ENCODE peak calls at places on chromosomes 3 and 15, in six cellular contexts. M is stomach, S is tibial nerve, R is spleen, Z is sigmoid colon, G is testis. W is an unnamed sample.

GRCh38 chr15:41825572-41826535 is 2.0 kb upstream of the JMJD7 start:
- DNase-seq in G (no peak), R (no peak), S (no peak), Z (no peak), M (no peak), W (no peak)

GRCh38 chr15:79090487-79091203 is at the start of gene RASGRF1:
- DNase-seq in R (no peak), Z (no peak), S (no peak), G (peak; percentile 21), M (no peak), W (no peak)

GRCh38 chr3:193040836-193041672 is 123.4 kb upstream of the MB21D2 start:
- DNase-seq in S (peak; percentile 5), Z (no peak), R (no peak), G (no peak), M (no peak), W (no peak)

GRCh38 chr15:70240082-70240481 is 142.4 kb upstream of the TLE3 start:
- DNase-seq in G (no peak), M (no peak), S (no peak), Z (peak; percentile 14), R (peak; percentile 73), W (no peak)

GRCh38 chr3:196422976-196423781 is 9.0 kb downstream of the UBXN7 start:
- DNase-seq in Z (peak; percentile 86), M (peak; percentile 74), S (no peak), G (peak; percentile 27), R (no peak), W (peak; percentile 23)

GRCh38 chr3:139561959-139562676 is 22.6 kb upstream of the RBP1 start:
- DNase-seq in S (peak; percentile 38), R (no peak), G (peak; percentile 58), Z (no peak), M (no peak), W (peak; percentile 27)

GRCh38 chr15:70932397-70932796 is 39.8 kb downstream of the LRRC49 start:
- DNase-seq in G (no peak), Z (no peak), R (no peak), M (no peak), S (no peak), W (no peak)

GRCh38 chr3:141294848-141295247 is 63.2 kb downstream of the PXYLP1 start:
- DNase-seq in R (no peak), G (no peak), S (no peak), Z (no peak), M (no peak), W (no peak)

GRCh38 chr3:121096968-121097367 is 189.0 kb downstream of the STXBP5L start:
- DNase-seq in M (no peak), G (no peak), R (no peak), S (no peak), Z (no peak), W (no peak)

DNA sequence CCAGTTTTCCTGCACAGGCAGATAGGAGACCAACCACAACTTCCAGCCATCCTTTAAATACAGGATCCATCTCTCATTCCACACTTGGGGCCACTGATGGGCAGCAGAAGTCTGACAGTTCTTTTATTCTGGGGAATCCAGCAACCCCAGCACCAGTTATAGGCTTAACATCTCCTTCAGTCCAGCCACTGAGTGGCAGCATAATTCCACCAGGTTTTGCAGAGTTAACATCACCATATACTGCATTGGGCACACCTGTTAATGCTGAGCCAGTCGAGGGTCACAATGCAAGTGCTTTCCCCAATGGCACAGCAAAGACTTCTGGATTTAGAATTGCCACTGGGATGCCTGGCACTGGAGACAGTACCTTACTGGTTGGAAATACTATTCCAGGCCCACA is 2.9 kb downstream of the NPAP1 start:
- DNase-seq in S (no peak), G (no peak), Z (no peak), M (no peak), R (no peak), W (no peak)
- TF ChIP-seq CTCF in S (no peak), G (no peak), Z (no peak), M (no peak), R (no peak), W (no peak)

GRCh38 chr3:179653106-179653776 is 401 bp downstream of the USP13 start:
- DNase-seq in G (peak; percentile 86), Z (peak; percentile 88), M (peak; percentile 60), S (peak; percentile 46), R (peak; percentile 92), W (peak; percentile 68)

GRCh38 chr3:179651687-179652466 is 963 bp upstream of the USP13 start:
- DNase-seq in Z (no peak), G (no peak), R (no peak), M (no peak), S (no peak), W (no peak)

GRCh38 chr3:179653777-179654117 is 907 bp downstream of the USP13 start:
- DNase-seq in S (no peak), Z (no peak), M (no peak), R (no peak), G (no peak), W (peak; percentile 7)

GRCh38 chr3:179655236-179655635 is 2.4 kb downstream of the USP13 start:
- DNase-seq in Z (no peak), M (no peak), S (no peak), G (no peak), R (no peak), W (no peak)

DNA sequence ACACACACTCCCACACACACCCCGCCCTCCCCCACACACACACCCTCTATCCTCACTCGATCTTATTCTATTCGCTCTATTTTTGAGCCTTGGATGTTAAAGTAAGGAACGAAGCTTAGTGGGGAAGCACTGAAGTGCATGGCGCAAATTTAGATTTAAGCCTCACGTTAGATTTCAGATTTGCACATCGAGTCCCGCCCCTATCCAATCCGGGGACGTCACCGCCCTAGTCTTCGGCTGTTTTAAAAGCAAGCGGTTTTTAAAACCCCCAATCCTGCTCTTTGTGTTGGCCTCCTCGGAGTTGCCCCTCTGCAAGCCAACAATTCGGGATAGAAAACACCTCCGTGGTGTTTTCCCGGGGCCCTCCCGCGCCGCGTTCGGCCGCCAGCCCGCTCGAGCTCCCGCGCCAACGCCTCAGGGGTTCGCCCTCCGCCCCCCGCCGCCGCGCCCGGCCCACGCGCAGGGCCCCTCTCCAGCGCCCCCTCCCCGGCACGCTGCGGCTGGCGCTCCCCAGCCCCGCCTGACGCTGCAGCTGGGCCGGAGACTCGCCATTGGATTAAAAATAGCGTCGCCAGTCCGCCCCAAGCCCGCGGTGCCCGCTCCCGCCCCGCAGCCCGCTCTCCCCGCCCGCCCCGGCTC is at the start of gene USP13:
- DNase-seq in S (peak; percentile 36), R (peak; percentile 89), M (peak; percentile 59), Z (peak; percentile 83), G (peak; percentile 69), W (peak; percentile 54)
- TF ChIP-seq POLR2A in S (no peak), R (no peak), M (no peak), Z (no peak), G (no peak), W (no peak)

DNA sequence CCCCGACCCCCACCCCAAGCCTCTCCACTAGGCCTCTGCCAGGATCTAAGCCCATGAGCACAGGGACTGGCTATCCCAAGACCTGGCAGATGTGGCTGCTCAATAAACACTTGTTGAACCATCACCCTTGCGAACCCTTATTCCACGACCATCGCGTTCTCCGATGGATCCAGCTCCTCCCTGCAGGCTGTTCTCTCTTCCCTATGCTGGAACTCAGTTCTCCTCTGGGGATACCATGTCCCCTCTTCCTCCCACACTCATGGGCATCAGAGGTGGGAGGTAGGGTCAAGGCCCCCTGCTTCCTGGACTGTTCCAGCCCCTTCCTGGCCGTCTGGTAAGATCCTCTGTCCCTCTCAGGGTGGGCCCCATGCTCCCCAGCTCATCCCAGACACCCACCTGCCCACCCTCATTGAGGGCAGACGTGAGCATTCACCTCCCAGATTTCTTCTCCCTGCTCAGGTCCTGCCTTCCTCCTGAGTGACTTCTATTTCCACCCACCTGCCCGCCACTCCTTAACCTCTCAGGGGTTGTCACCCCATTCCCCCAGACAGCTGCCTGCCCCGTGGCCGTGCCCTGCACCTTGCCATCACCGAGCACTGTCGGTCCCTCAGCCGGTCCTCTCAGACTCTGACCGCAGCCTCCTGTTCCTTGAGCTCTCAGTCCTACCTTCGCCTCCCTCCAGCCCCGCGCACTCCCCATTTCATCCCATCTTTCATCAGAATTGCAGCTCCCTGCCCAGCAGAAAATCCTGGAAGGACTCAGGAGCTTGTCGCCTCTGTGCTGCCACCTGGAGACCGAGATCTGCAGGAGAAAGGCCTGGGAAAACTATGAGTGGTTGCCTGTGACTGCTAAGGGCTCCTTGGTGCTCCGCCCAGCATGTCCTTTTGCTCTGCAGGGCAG is 42.0 kb downstream of the PML start:
- DNase-seq in R (no peak), S (peak; percentile 68), M (peak; percentile 49), Z (peak; percentile 87), G (peak; percentile 83), W (peak; percentile 64)
- TF ChIP-seq CTCF in R (peak; percentile 32), S (peak; percentile 72), M (peak; percentile 35), Z (peak; percentile 54), G (peak; percentile 43), W (peak; percentile 50)

DNA sequence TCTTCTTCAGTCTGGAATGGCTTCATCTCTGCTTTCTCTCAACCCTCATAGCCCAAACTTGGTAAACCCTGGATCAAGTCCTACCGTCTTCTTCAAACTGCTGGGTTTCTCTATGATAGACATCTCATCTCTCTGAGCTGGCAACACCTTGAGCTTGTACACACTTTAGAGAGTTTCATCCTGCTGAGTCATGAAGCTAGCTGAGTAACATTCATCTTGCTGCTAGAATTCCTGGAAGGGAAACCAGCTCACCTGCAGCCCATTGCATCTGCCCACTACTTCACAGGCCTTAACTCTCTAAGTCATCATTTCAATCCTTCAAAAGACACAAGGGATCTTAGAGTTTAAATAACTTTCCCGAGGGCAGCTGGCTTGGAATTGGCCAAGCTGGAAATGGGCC is 175.5 kb upstream of the RORA start:
- DNase-seq in S (no peak), G (no peak), Z (no peak), M (no peak), R (no peak), W (no peak)
- TF ChIP-seq POLR2A in S (no peak), G (no peak), Z (no peak), M (no peak), R (no peak), W (no peak)

GRCh38 chr3:150840733-150841515 is 64.3 kb downstream of the MINDY4B start:
- DNase-seq in R (no peak), G (no peak), M (no peak), Z (no peak), S (no peak), W (no peak)
- TF ChIP-seq CTCF in R (no peak), G (no peak), M (no peak), Z (no peak), S (no peak), W (no peak)

DNA sequence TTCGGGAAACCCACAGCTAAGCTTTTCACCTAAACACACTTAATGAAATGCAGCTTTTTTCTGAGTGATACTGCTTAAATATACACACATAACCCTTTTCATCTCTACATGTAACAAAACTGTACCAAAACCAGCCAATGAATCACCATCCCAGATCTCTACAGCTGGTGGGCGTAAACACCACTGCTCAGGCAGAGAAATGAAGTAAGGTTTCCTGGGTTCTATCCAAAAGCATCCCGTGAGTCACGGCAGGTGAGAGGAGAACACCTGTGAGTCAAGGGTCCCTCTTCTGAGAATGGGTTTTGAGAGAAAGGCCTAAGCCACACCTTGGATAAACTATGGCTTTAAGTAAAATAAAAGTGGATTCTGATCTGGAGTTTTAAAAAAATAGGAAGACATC is 2.6 kb downstream of the CLDN1 start:
- DNase-seq in M (no peak), G (no peak), R (no peak), S (no peak), Z (no peak), W (no peak)
- TF ChIP-seq POLR2A in M (no peak), G (no peak), R (no peak), S (no peak), Z (no peak), W (no peak)

DNA sequence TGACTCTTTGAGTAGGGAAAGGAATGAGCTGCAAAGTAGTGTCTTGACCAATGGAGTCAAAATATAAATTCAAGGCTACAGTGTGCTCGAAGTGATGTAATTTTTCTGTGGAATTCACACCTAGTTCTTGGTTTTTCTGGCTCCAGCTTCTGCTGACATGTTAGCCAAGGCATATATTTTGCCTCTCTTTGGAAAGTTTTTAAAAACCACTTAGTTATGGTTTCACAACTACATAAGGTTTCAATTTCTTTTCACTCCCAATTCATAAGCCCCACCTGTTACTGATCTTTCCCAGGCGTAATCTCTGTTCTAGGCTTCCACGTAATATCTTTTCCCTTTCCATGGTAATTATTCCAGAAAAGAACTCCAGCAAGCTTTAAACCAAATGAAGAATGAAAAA is 46.9 kb downstream of the GADL1 start:
- DNase-seq in G (no peak), R (no peak), M (no peak), Z (no peak), S (no peak), W (no peak)
- TF ChIP-seq CTCF in G (no peak), R (no peak), M (no peak), Z (no peak), S (no peak), W (no peak)